ENCODE peak calls at places on chromosome 2, in five cellular contexts. One of them, this sample, is unnamed.

GRCh38 chr2:31200972-31201371 is 16.3 kb downstream of the CAPN14 start:
- DNase-seq in GM23248: no peak
- DNase-seq in GM23338: no peak
- DNase-seq in MM.1S: no peak
- DNase-seq in HCT116: no peak
- DNase-seq in this sample: no peak

GRCh38 chr2:204441316-204441715 is 104.0 kb upstream of the PARD3B start:
- DNase-seq in GM23248: no peak
- DNase-seq in GM23338: no peak
- DNase-seq in MM.1S: no peak
- DNase-seq in HCT116: no peak
- DNase-seq in this sample: no peak

GRCh38 chr2:47198985-47199451 is 43.9 kb upstream of the STPG4 start:
- DNase-seq in GM23248: peak
- DNase-seq in GM23338: no peak
- DNase-seq in MM.1S: no peak
- DNase-seq in HCT116: no peak
- DNase-seq in this sample: no peak

GRCh38 chr2:212922701-212923100 is 228.7 kb downstream of the IKZF2 start:
- DNase-seq in GM23248: peak
- DNase-seq in GM23338: no peak
- DNase-seq in MM.1S: no peak
- DNase-seq in HCT116: no peak
- DNase-seq in this sample: no peak

GRCh38 chr2:79771530-79771929 is 258.7 kb downstream of the CTNNA2 start:
- DNase-seq in GM23248: no peak
- DNase-seq in GM23338: peak
- DNase-seq in MM.1S: no peak
- DNase-seq in HCT116: no peak
- DNase-seq in this sample: no peak

GRCh38 chr2:29596584-29596983 is 324.8 kb downstream of the ALK start:
- DNase-seq in GM23248: no peak
- DNase-seq in GM23338: no peak
- DNase-seq in MM.1S: no peak
- DNase-seq in HCT116: no peak
- DNase-seq in this sample: no peak

GRCh38 chr2:239461551-239462515 is 61.0 kb upstream of the HDAC4 start:
- DNase-seq in GM23248: no peak
- DNase-seq in GM23338: no peak
- DNase-seq in MM.1S: no peak
- DNase-seq in HCT116: no peak
- DNase-seq in this sample: peak

GRCh38 chr2:113201496-113202304 is 27.9 kb downstream of the PSD4 start:
- DNase-seq in GM23248: no peak
- DNase-seq in GM23338: no peak
- DNase-seq in MM.1S: no peak
- DNase-seq in HCT116: no peak
- DNase-seq in this sample: no peak

GRCh38 chr2:145644820-145645302 is 1124.9 kb upstream of the ZEB2 start:
- DNase-seq in GM23248: no peak
- DNase-seq in GM23338: peak
- DNase-seq in MM.1S: peak
- DNase-seq in HCT116: no peak
- DNase-seq in this sample: peak

GRCh38 chr2:152646775-152647174 is 70.5 kb downstream of the PRPF40A start:
- DNase-seq in GM23248: peak
- DNase-seq in GM23338: peak
- DNase-seq in MM.1S: no peak
- DNase-seq in HCT116: no peak
- DNase-seq in this sample: no peak

GRCh38 chr2:18988557-18989232 is 369.7 kb downstream of the OSR1 start:
- DNase-seq in GM23248: peak
- DNase-seq in GM23338: peak
- DNase-seq in MM.1S: no peak
- DNase-seq in HCT116: no peak
- DNase-seq in this sample: no peak

GRCh38 chr2:96832401-96832750 is 11.4 kb downstream of the ANKRD23 start:
- DNase-seq in GM23248: no peak
- DNase-seq in GM23338: no peak
- DNase-seq in MM.1S: no peak
- DNase-seq in HCT116: no peak
- DNase-seq in this sample: no peak

GRCh38 chr2:8631465-8632005 is 50.3 kb upstream of the ID2 start:
- DNase-seq in GM23248: no peak
- DNase-seq in GM23338: no peak
- DNase-seq in MM.1S: no peak
- DNase-seq in HCT116: no peak
- DNase-seq in this sample: no peak

GRCh38 chr2:24409700-24410556 is 49.6 kb upstream of the ITSN2 start:
- DNase-seq in GM23248: peak
- DNase-seq in GM23338: peak
- DNase-seq in MM.1S: peak
- DNase-seq in HCT116: peak
- DNase-seq in this sample: peak

GRCh38 chr2:102025016-102025491 is 33.3 kb downstream of the IL1R2 start:
- DNase-seq in GM23248: peak
- DNase-seq in GM23338: no peak
- DNase-seq in MM.1S: no peak
- DNase-seq in HCT116: no peak
- DNase-seq in this sample: no peak

GRCh38 chr2:19895535-19895934 is 6.2 kb downstream of the TTC32 start:
- DNase-seq in GM23248: peak
- DNase-seq in GM23338: no peak
- DNase-seq in MM.1S: no peak
- DNase-seq in HCT116: no peak
- DNase-seq in this sample: no peak

GRCh38 chr2:113169002-113169530 is 4.7 kb upstream of the PSD4 start:
- DNase-seq in GM23248: no peak
- DNase-seq in GM23338: no peak
- DNase-seq in MM.1S: no peak
- DNase-seq in HCT116: no peak
- DNase-seq in this sample: peak

GRCh38 chr2:120453635-120453998 is 107.7 kb downstream of the INHBB start:
- DNase-seq in GM23248: peak
- DNase-seq in GM23338: no peak
- DNase-seq in MM.1S: no peak
- DNase-seq in HCT116: no peak
- DNase-seq in this sample: no peak

GRCh38 chr2:238106339-238106697 is 6.2 kb downstream of the ESPNL start:
- DNase-seq in GM23248: no peak
- DNase-seq in GM23338: peak
- DNase-seq in MM.1S: no peak
- DNase-seq in HCT116: no peak
- DNase-seq in this sample: no peak

GRCh38 chr2:238108423-238109201 is 8.5 kb downstream of the ESPNL start:
- DNase-seq in GM23248: no peak
- DNase-seq in GM23338: peak
- DNase-seq in MM.1S: peak
- DNase-seq in HCT116: no peak
- DNase-seq in this sample: peak

GRCh38 chr2:238105506-238106338 is 5.6 kb downstream of the ESPNL start:
- DNase-seq in GM23248: no peak
- DNase-seq in GM23338: no peak
- DNase-seq in MM.1S: no peak
- DNase-seq in HCT116: no peak
- DNase-seq in this sample: no peak

GRCh38 chr2:238106698-238107524 is 6.8 kb downstream of the ESPNL start:
- DNase-seq in GM23248: no peak
- DNase-seq in GM23338: peak
- DNase-seq in MM.1S: no peak
- DNase-seq in HCT116: no peak
- DNase-seq in this sample: no peak

GRCh38 chr2:238107525-238108422 is 7.6 kb downstream of the ESPNL start:
- DNase-seq in GM23248: no peak
- DNase-seq in GM23338: no peak
- DNase-seq in MM.1S: no peak
- DNase-seq in HCT116: no peak
- DNase-seq in this sample: no peak
- H2AFZ ChIP-seq in GM23248: no peak
- H2AFZ ChIP-seq in GM23338: peak
- H2AFZ ChIP-seq in MM.1S: no peak
- H2AFZ ChIP-seq in HCT116: no peak
- H2AFZ ChIP-seq in this sample: no peak

GRCh38 chr2:43737855-43738254 is 36.0 kb upstream of the DYNC2LI1 start:
- DNase-seq in GM23248: no peak
- DNase-seq in GM23338: no peak
- DNase-seq in MM.1S: no peak
- DNase-seq in HCT116: no peak
- DNase-seq in this sample: no peak
- H2AFZ ChIP-seq in GM23248: peak
- H2AFZ ChIP-seq in GM23338: no peak
- H2AFZ ChIP-seq in MM.1S: no peak
- H2AFZ ChIP-seq in HCT116: no peak
- H2AFZ ChIP-seq in this sample: no peak

GRCh38 chr2:170148161-170148560 is 29.8 kb upstream of the MYO3B start:
- DNase-seq in GM23248: peak
- DNase-seq in GM23338: no peak
- DNase-seq in MM.1S: no peak
- DNase-seq in HCT116: no peak
- DNase-seq in this sample: no peak
- H2AFZ ChIP-seq in GM23248: no peak
- H2AFZ ChIP-seq in GM23338: peak
- H2AFZ ChIP-seq in MM.1S: no peak
- H2AFZ ChIP-seq in HCT116: no peak
- H2AFZ ChIP-seq in this sample: no peak

GRCh38 chr2:86442642-86443005 is 1.5 kb downstream of the KDM3A start:
- DNase-seq in GM23248: peak
- DNase-seq in GM23338: peak
- DNase-seq in MM.1S: peak
- DNase-seq in HCT116: peak
- DNase-seq in this sample: peak

GRCh38 chr2:86441392-86441788 is 219 bp downstream of the KDM3A start:
- DNase-seq in GM23248: no peak
- DNase-seq in GM23338: peak
- DNase-seq in MM.1S: no peak
- DNase-seq in HCT116: no peak
- DNase-seq in this sample: no peak

GRCh38 chr2:86440631-86441391 is at the start of gene KDM3A:
- DNase-seq in GM23248: peak
- DNase-seq in GM23338: peak
- DNase-seq in MM.1S: peak
- DNase-seq in HCT116: peak
- DNase-seq in this sample: peak

GRCh38 chr2:86443601-86444000 is 2.4 kb downstream of the KDM3A start:
- DNase-seq in GM23248: no peak
- DNase-seq in GM23338: no peak
- DNase-seq in MM.1S: no peak
- DNase-seq in HCT116: no peak
- DNase-seq in this sample: no peak

DNA sequence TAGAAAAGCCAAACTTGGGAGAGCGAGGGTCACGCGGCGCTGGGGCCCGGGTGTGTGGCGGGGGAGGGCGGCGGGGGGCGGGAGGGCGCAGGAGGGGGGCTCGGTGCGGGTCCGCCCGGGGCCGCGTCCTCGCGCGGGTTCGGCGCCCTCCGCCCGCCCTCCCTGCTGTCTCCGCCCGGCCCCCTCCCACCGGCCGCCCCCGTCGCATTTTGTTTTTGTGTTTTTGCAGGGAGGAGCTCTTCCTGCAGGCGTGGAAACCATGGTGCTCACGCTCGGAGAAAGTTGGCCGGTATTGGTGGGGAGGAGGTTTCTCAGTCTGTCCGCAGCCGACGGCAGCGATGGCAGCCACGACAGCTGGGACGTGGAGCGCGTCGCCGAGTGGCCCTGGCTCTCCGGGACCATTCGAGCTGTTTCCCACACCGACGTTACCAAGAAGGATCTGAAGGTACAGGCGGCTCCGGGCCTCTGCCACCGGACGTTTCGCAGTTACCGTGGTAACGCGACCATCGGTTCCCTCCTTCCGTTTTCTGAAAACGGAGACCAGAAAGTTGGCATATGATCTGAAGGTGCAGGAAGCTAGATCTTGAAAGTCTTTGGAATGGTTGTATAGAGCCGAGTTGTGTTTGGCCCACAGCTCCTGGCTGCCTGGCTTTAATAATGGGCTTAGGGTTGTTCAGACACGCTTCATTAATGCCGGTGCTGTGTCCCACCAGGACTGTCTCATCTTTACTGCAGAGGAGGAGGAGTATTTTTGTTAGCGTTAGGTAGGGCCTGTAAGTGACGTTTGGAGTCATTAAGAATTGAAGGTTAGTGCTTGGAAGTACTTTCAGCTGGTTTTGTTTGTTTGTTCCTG is 844 bp downstream of the KDM3A start:
- DNase-seq in GM23248: peak
- DNase-seq in GM23338: peak
- DNase-seq in MM.1S: peak
- DNase-seq in HCT116: no peak
- DNase-seq in this sample: peak
- H2AFZ ChIP-seq in GM23248: peak
- H2AFZ ChIP-seq in GM23338: no peak
- H2AFZ ChIP-seq in MM.1S: peak
- H2AFZ ChIP-seq in HCT116: no peak
- H2AFZ ChIP-seq in this sample: peak

GRCh38 chr2:150391779-150392178 is 95.7 kb downstream of the RND3 start:
- DNase-seq in GM23248: no peak
- DNase-seq in GM23338: no peak
- DNase-seq in MM.1S: peak
- DNase-seq in HCT116: no peak
- DNase-seq in this sample: no peak
- H2AFZ ChIP-seq in GM23248: no peak
- H2AFZ ChIP-seq in GM23338: no peak
- H2AFZ ChIP-seq in MM.1S: no peak
- H2AFZ ChIP-seq in HCT116: no peak
- H2AFZ ChIP-seq in this sample: peak

DNA sequence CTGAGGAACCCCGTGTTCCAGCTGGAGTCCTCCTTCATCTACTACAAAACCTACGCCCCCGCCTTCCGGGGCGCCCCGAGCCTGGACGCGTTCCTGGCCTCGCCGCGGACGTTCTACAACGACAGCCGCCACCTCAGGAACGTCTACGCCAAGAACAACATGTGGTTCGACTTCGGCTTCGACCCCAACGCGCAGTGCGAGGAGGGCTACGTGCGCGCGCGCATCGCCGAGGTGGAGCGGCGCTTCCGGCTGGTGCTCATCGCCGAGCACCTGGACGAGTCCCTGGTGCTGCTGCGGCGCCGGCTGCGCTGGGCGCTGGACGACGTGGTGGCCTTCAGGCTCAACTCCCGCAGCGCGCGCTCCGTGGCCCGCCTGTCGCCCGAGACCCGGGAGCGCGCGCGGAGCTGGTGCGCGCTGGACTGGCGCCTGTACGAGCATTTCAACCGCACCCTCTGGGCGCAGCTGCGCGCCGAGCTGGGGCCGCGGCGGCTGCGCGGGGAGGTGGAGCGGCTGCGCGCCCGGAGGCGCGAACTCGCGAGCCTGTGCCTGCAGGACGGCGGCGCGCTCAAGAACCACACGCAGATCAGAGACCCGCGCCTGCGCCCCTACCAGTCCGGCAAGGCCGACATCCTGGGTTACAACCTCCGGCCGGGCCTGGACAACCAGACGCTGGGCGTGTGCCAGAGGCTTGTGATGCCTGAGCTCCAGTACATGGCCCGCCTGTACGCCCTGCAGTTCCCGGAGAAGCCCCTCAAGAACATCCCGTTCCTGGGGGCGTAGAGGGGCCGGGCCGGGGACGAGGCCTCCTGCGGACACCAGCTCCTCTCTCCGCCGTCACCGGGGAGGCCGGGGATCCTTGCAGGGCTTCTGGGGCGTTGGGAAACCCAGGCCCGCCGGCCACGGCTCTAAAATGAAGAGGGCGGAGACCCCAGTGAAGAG is 5.3 kb upstream of the NEU4 start:
- DNase-seq in GM23248: peak
- DNase-seq in GM23338: peak
- DNase-seq in MM.1S: no peak
- DNase-seq in HCT116: no peak
- DNase-seq in this sample: peak
- H2AFZ ChIP-seq in GM23248: peak
- H2AFZ ChIP-seq in GM23338: peak
- H2AFZ ChIP-seq in MM.1S: no peak
- H2AFZ ChIP-seq in HCT116: no peak
- H2AFZ ChIP-seq in this sample: peak

GRCh38 chr2:185862657-185863398 is 124.2 kb downstream of the FSIP2 start:
- DNase-seq in GM23248: no peak
- DNase-seq in GM23338: no peak
- DNase-seq in MM.1S: no peak
- DNase-seq in HCT116: no peak
- DNase-seq in this sample: no peak
- H2AFZ ChIP-seq in GM23248: no peak
- H2AFZ ChIP-seq in GM23338: no peak
- H2AFZ ChIP-seq in MM.1S: no peak
- H2AFZ ChIP-seq in HCT116: no peak
- H2AFZ ChIP-seq in this sample: no peak

This sample was measured in DND-41.